ENCODE peak calls at places on chromosomes 16 and 17, in ten cellular contexts. One of them, this sample, is unnamed.

GRCh38 chr16:26993511-26993910 is 73.2 kb upstream of the C16orf82 start:
- DNase-seq in OCI-LY7: no peak
- DNase-seq in ovary: no peak
- DNase-seq in psoas muscle: no peak
- DNase-seq in GM12865: no peak
- DNase-seq in cardiac fibroblast: no peak
- DNase-seq in B cell: no peak
- DNase-seq in kidney epithelial cell: no peak
- DNase-seq in RWPE1: no peak
- DNase-seq in WTC11: no peak
- DNase-seq in this sample: no peak

GRCh38 chr17:60036796-60037677 is 41.7 kb downstream of the HEATR6 start:
- DNase-seq in OCI-LY7: peak; percentile 82
- DNase-seq in ovary: peak; percentile 77
- DNase-seq in psoas muscle: peak; percentile 73
- DNase-seq in GM12865: peak; percentile 81
- DNase-seq in cardiac fibroblast: peak; percentile 78
- DNase-seq in B cell: peak; percentile 81
- DNase-seq in kidney epithelial cell: peak; percentile 26
- DNase-seq in RWPE1: peak; percentile 53
- DNase-seq in WTC11: peak; percentile 78
- DNase-seq in this sample: peak; percentile 69

GRCh38 chr17:32877164-32877764 is 340 bp upstream of the MYO1D start:
- DNase-seq in OCI-LY7: peak; percentile 88
- DNase-seq in ovary: peak; percentile 96
- DNase-seq in psoas muscle: peak; percentile 95
- DNase-seq in GM12865: peak; percentile 94
- DNase-seq in cardiac fibroblast: peak; percentile 89
- DNase-seq in B cell: peak; percentile 98
- DNase-seq in kidney epithelial cell: peak; percentile 32
- DNase-seq in RWPE1: peak; percentile 90
- DNase-seq in WTC11: peak; percentile 91
- DNase-seq in this sample: peak; percentile 97

GRCh38 chr17:34997355-34997862 is 17.1 kb downstream of the LIG3 start:
- DNase-seq in OCI-LY7: no peak
- DNase-seq in ovary: peak; percentile 69
- DNase-seq in psoas muscle: no peak
- DNase-seq in GM12865: no peak
- DNase-seq in cardiac fibroblast: peak; percentile 94
- DNase-seq in B cell: no peak
- DNase-seq in kidney epithelial cell: no peak
- DNase-seq in RWPE1: no peak
- DNase-seq in WTC11: no peak
- DNase-seq in this sample: no peak

GRCh38 chr16:14306485-14307058 is 235.5 kb downstream of the MRTFB start:
- DNase-seq in OCI-LY7: no peak
- DNase-seq in ovary: no peak
- DNase-seq in psoas muscle: no peak
- DNase-seq in GM12865: no peak
- DNase-seq in cardiac fibroblast: no peak
- DNase-seq in B cell: no peak
- DNase-seq in kidney epithelial cell: no peak
- DNase-seq in RWPE1: no peak
- DNase-seq in WTC11: no peak
- DNase-seq in this sample: no peak

GRCh38 chr16:14240216-14240843 is 169.2 kb downstream of the MRTFB start:
- DNase-seq in OCI-LY7: no peak
- DNase-seq in ovary: peak; percentile 54
- DNase-seq in psoas muscle: no peak
- DNase-seq in GM12865: no peak
- DNase-seq in cardiac fibroblast: peak; percentile 8
- DNase-seq in B cell: no peak
- DNase-seq in kidney epithelial cell: no peak
- DNase-seq in RWPE1: no peak
- DNase-seq in WTC11: no peak
- DNase-seq in this sample: no peak

GRCh38 chr16:53999841-54000240 is 286.7 kb downstream of the IRX3 start:
- DNase-seq in OCI-LY7: no peak
- DNase-seq in ovary: no peak
- DNase-seq in psoas muscle: no peak
- DNase-seq in GM12865: no peak
- DNase-seq in cardiac fibroblast: no peak
- DNase-seq in B cell: no peak
- DNase-seq in kidney epithelial cell: no peak
- DNase-seq in RWPE1: no peak
- DNase-seq in WTC11: no peak
- DNase-seq in this sample: no peak

GRCh38 chr17:78528541-78528940 is 48.7 kb downstream of the DNAH17 start:
- DNase-seq in OCI-LY7: no peak
- DNase-seq in ovary: no peak
- DNase-seq in psoas muscle: no peak
- DNase-seq in GM12865: no peak
- DNase-seq in cardiac fibroblast: no peak
- DNase-seq in B cell: no peak
- DNase-seq in kidney epithelial cell: no peak
- DNase-seq in RWPE1: no peak
- DNase-seq in WTC11: no peak
- DNase-seq in this sample: no peak

GRCh38 chr16:73605309-73605708 is 557.4 kb upstream of the ZFHX3 start:
- DNase-seq in OCI-LY7: no peak
- DNase-seq in ovary: no peak
- DNase-seq in psoas muscle: no peak
- DNase-seq in GM12865: no peak
- DNase-seq in cardiac fibroblast: no peak
- DNase-seq in B cell: no peak
- DNase-seq in kidney epithelial cell: no peak
- DNase-seq in RWPE1: no peak
- DNase-seq in WTC11: no peak
- DNase-seq in this sample: no peak

GRCh38 chr17:46974086-46974485 is 5.0 kb downstream of the RPRML start:
- DNase-seq in OCI-LY7: no peak
- DNase-seq in ovary: no peak
- DNase-seq in psoas muscle: no peak
- DNase-seq in GM12865: no peak
- DNase-seq in cardiac fibroblast: no peak
- DNase-seq in B cell: no peak
- DNase-seq in kidney epithelial cell: no peak
- DNase-seq in RWPE1: no peak
- DNase-seq in WTC11: no peak
- DNase-seq in this sample: no peak

GRCh38 chr17:44110823-44111633 is 12.4 kb downstream of the HDAC5 start:
- DNase-seq in OCI-LY7: peak; percentile 62
- DNase-seq in ovary: peak; percentile 100
- DNase-seq in psoas muscle: peak; percentile 100
- DNase-seq in GM12865: peak; percentile 90
- DNase-seq in cardiac fibroblast: peak; percentile 97
- DNase-seq in B cell: peak; percentile 66
- DNase-seq in kidney epithelial cell: no peak
- DNase-seq in RWPE1: peak; percentile 76
- DNase-seq in WTC11: peak; percentile 82
- DNase-seq in this sample: peak; percentile 42

GRCh38 chr17:81871387-81872120 is 417 bp upstream of the ARHGDIA start:
- DNase-seq in OCI-LY7: peak; percentile 96
- DNase-seq in ovary: peak; percentile 95
- DNase-seq in psoas muscle: peak; percentile 98
- DNase-seq in GM12865: peak; percentile 96
- DNase-seq in cardiac fibroblast: peak; percentile 94
- DNase-seq in B cell: peak; percentile 98
- DNase-seq in kidney epithelial cell: peak; percentile 39
- DNase-seq in RWPE1: peak; percentile 93
- DNase-seq in WTC11: peak; percentile 82
- DNase-seq in this sample: peak; percentile 91
- TF ChIP-seq CTCF in OCI-LY7: peak; percentile 59
- TF ChIP-seq CTCF in ovary: peak; percentile 33
- TF ChIP-seq CTCF in psoas muscle: peak; percentile 18
- TF ChIP-seq CTCF in GM12865: peak; percentile 34
- TF ChIP-seq CTCF in cardiac fibroblast: no peak
- TF ChIP-seq CTCF in B cell: peak; percentile 50
- TF ChIP-seq CTCF in kidney epithelial cell: no peak
- TF ChIP-seq CTCF in RWPE1: peak; percentile 46
- TF ChIP-seq CTCF in WTC11: no peak
- TF ChIP-seq CTCF in this sample: no peak

GRCh38 chr17:65797809-65798208 is 236.4 kb upstream of the AXIN2 start:
- DNase-seq in OCI-LY7: peak; percentile 16
- DNase-seq in ovary: no peak
- DNase-seq in psoas muscle: no peak
- DNase-seq in GM12865: peak; percentile 21
- DNase-seq in cardiac fibroblast: no peak
- DNase-seq in B cell: no peak
- DNase-seq in kidney epithelial cell: no peak
- DNase-seq in RWPE1: no peak
- DNase-seq in WTC11: peak; percentile 67
- DNase-seq in this sample: peak; percentile 30
- TF ChIP-seq CTCF in OCI-LY7: peak; percentile 70
- TF ChIP-seq CTCF in ovary: no peak
- TF ChIP-seq CTCF in psoas muscle: no peak
- TF ChIP-seq CTCF in GM12865: peak; percentile 26
- TF ChIP-seq CTCF in cardiac fibroblast: peak; percentile 35
- TF ChIP-seq CTCF in B cell: no peak
- TF ChIP-seq CTCF in kidney epithelial cell: peak; percentile 19
- TF ChIP-seq CTCF in RWPE1: no peak
- TF ChIP-seq CTCF in WTC11: peak; percentile 74
- TF ChIP-seq CTCF in this sample: peak; percentile 61

GRCh38 chr16:2948807-2949704 is 15.0 kb upstream of the KREMEN2 start:
- DNase-seq in OCI-LY7: no peak
- DNase-seq in ovary: no peak
- DNase-seq in psoas muscle: peak; percentile 39
- DNase-seq in GM12865: no peak
- DNase-seq in cardiac fibroblast: no peak
- DNase-seq in B cell: no peak
- DNase-seq in kidney epithelial cell: no peak
- DNase-seq in RWPE1: no peak
- DNase-seq in WTC11: no peak
- DNase-seq in this sample: no peak

GRCh38 chr16:2952679-2953078 is 11.4 kb upstream of the KREMEN2 start:
- DNase-seq in OCI-LY7: no peak
- DNase-seq in ovary: no peak
- DNase-seq in psoas muscle: peak; percentile 28
- DNase-seq in GM12865: no peak
- DNase-seq in cardiac fibroblast: no peak
- DNase-seq in B cell: no peak
- DNase-seq in kidney epithelial cell: no peak
- DNase-seq in RWPE1: no peak
- DNase-seq in WTC11: no peak
- DNase-seq in this sample: no peak

GRCh38 chr16:2950400-2950724 is 13.7 kb upstream of the KREMEN2 start:
- DNase-seq in OCI-LY7: no peak
- DNase-seq in ovary: no peak
- DNase-seq in psoas muscle: peak; percentile 27
- DNase-seq in GM12865: no peak
- DNase-seq in cardiac fibroblast: no peak
- DNase-seq in B cell: no peak
- DNase-seq in kidney epithelial cell: no peak
- DNase-seq in RWPE1: no peak
- DNase-seq in WTC11: no peak
- DNase-seq in this sample: no peak

GRCh38 chr16:2949705-2950399 is 14.2 kb upstream of the KREMEN2 start:
- DNase-seq in OCI-LY7: no peak
- DNase-seq in ovary: no peak
- DNase-seq in psoas muscle: peak; percentile 28
- DNase-seq in GM12865: no peak
- DNase-seq in cardiac fibroblast: no peak
- DNase-seq in B cell: no peak
- DNase-seq in kidney epithelial cell: no peak
- DNase-seq in RWPE1: no peak
- DNase-seq in WTC11: no peak
- DNase-seq in this sample: no peak

GRCh38 chr16:2950773-2951172 is 13.3 kb upstream of the KREMEN2 start:
- DNase-seq in OCI-LY7: no peak
- DNase-seq in ovary: no peak
- DNase-seq in psoas muscle: peak; percentile 23
- DNase-seq in GM12865: no peak
- DNase-seq in cardiac fibroblast: no peak
- DNase-seq in B cell: no peak
- DNase-seq in kidney epithelial cell: no peak
- DNase-seq in RWPE1: no peak
- DNase-seq in WTC11: no peak
- DNase-seq in this sample: no peak
- TF ChIP-seq CTCF in OCI-LY7: no peak
- TF ChIP-seq CTCF in ovary: no peak
- TF ChIP-seq CTCF in psoas muscle: no peak
- TF ChIP-seq CTCF in GM12865: no peak
- TF ChIP-seq CTCF in cardiac fibroblast: no peak
- TF ChIP-seq CTCF in B cell: no peak
- TF ChIP-seq CTCF in kidney epithelial cell: no peak
- TF ChIP-seq CTCF in RWPE1: no peak
- TF ChIP-seq CTCF in WTC11: no peak
- TF ChIP-seq CTCF in this sample: no peak

DNA sequence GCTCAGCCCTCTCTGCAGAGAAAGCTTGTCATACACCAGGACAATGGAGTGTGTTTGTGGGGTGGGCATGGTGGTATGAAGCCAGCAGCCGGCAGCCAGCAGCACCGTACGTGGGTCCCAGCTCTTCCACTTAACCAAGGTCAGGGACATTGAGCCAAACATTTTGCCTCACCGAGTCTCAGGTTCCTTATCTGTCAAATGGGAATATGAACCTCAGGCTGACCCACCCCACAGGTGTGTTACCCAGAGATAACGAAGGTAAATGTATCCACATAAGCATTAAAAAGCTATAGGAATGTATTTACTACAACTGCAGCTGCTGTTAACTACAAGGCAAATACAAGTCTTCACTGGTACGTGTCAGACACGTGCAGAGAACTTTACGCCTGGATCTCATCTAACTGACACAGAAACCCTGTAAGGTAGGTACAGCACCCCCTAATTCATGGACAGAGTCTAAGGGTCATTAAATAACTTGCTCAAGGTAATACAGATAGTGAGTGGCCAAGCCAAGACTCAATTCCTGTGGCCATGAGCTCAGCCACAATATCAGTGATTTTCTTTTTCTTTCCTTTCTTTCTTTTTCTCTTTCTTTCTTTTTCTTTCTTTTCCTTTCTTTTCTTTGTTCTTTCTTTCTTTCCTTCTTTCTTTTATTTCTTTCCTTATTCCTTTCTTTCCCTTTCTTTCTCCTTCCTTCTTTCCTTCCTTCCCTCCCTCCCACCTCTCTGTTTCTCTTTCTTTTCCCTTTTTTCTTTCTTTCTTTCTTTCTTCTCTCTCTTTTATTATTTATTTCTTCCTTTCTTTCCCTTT is 990 bp downstream of the SLC5A11 start:
- DNase-seq in OCI-LY7: no peak
- DNase-seq in ovary: no peak
- DNase-seq in psoas muscle: no peak
- DNase-seq in GM12865: no peak
- DNase-seq in cardiac fibroblast: no peak
- DNase-seq in B cell: no peak
- DNase-seq in kidney epithelial cell: no peak
- DNase-seq in RWPE1: no peak
- DNase-seq in WTC11: no peak
- DNase-seq in this sample: no peak
- TF ChIP-seq CTCF in OCI-LY7: no peak
- TF ChIP-seq CTCF in ovary: no peak
- TF ChIP-seq CTCF in psoas muscle: no peak
- TF ChIP-seq CTCF in GM12865: no peak
- TF ChIP-seq CTCF in cardiac fibroblast: no peak
- TF ChIP-seq CTCF in B cell: peak; percentile 44
- TF ChIP-seq CTCF in kidney epithelial cell: no peak
- TF ChIP-seq CTCF in RWPE1: no peak
- TF ChIP-seq CTCF in WTC11: no peak
- TF ChIP-seq CTCF in this sample: no peak

GRCh38 chr16:85594621-85595298 is 18.4 kb upstream of the GSE1 start:
- DNase-seq in OCI-LY7: no peak
- DNase-seq in ovary: no peak
- DNase-seq in psoas muscle: no peak
- DNase-seq in GM12865: no peak
- DNase-seq in cardiac fibroblast: no peak
- DNase-seq in B cell: no peak
- DNase-seq in kidney epithelial cell: no peak
- DNase-seq in RWPE1: no peak
- DNase-seq in WTC11: no peak
- DNase-seq in this sample: no peak
- TF ChIP-seq CTCF in OCI-LY7: no peak
- TF ChIP-seq CTCF in ovary: no peak
- TF ChIP-seq CTCF in psoas muscle: no peak
- TF ChIP-seq CTCF in GM12865: no peak
- TF ChIP-seq CTCF in cardiac fibroblast: no peak
- TF ChIP-seq CTCF in B cell: no peak
- TF ChIP-seq CTCF in kidney epithelial cell: no peak
- TF ChIP-seq CTCF in RWPE1: no peak
- TF ChIP-seq CTCF in WTC11: no peak
- TF ChIP-seq CTCF in this sample: no peak

This sample was measured in endothelial cell.